ENCODE peak calls at places on chromosome 10, in eight cellular contexts. H is HT-29; S is psoas muscle; W is ACHN; V is PC-3; C is central memory CD4-positive, alpha-beta T cell; T is NCI-H345; A is IMR-90. N is an unnamed sample.

GRCh38 chr10:22986771-22987542 is 59.1 kb downstream of the ARMC3 start:
- DNase-seq in H (peak; percentile 56), S (no peak), W (peak; percentile 49), V (peak; percentile 62), C (no peak), T (peak; percentile 19), A (peak; percentile 38), N (no peak)

GRCh38 chr10:90306187-90306586 is 551.7 kb downstream of the HTR7 start:
- DNase-seq in H (peak; percentile 69), S (no peak), W (no peak), V (peak; percentile 86), C (no peak), T (no peak), A (peak; percentile 94), N (no peak)

GRCh38 chr10:86128360-86128759 is 238.2 kb downstream of the GRID1 start:
- DNase-seq in H (no peak), S (no peak), W (no peak), V (no peak), C (no peak), T (no peak), A (no peak), N (no peak)

GRCh38 chr10:76523798-76524231 is 1092.4 kb downstream of the LRMDA start:
- DNase-seq in H (no peak), S (no peak), W (no peak), V (no peak), C (no peak), T (no peak), A (no peak), N (no peak)

GRCh38 chr10:100009793-100010676 is at the start of gene DNMBP:
- DNase-seq in H (peak; percentile 79), S (peak; percentile 91), W (peak; percentile 89), V (peak; percentile 79), C (peak; percentile 75), T (peak; percentile 80), A (peak; percentile 79), N (peak; percentile 93)

GRCh38 chr10:59303018-59303417 is 59.3 kb downstream of the FAM13C start:
- DNase-seq in H (no peak), S (no peak), W (no peak), V (no peak), C (no peak), T (no peak), A (no peak), N (peak; percentile 68)

GRCh38 chr10:70549962-70550845 is 52.3 kb downstream of the PRF1 start:
- DNase-seq in H (peak; percentile 85), S (peak; percentile 55), W (peak; percentile 67), V (peak; percentile 91), C (peak; percentile 58), T (peak; percentile 45), A (peak; percentile 48), N (peak; percentile 74)

GRCh38 chr10:114271014-114271778 is 32.1 kb downstream of the VWA2 start:
- DNase-seq in H (peak; percentile 73), S (no peak), W (no peak), V (peak; percentile 61), C (no peak), T (no peak), A (no peak), N (no peak)

GRCh38 chr10:123620621-123621020 is 45.5 kb upstream of the GPR26 start:
- DNase-seq in H (no peak), S (no peak), W (no peak), V (no peak), C (no peak), T (no peak), A (no peak), N (no peak)

GRCh38 chr10:17758200-17758599 is 6.2 kb downstream of the TMEM236 start:
- DNase-seq in H (no peak), S (no peak), W (no peak), V (no peak), C (no peak), T (no peak), A (no peak), N (no peak)

GRCh38 chr10:35421553-35422178 is 85.4 kb downstream of the CCNY start:
- DNase-seq in H (no peak), S (no peak), W (peak; percentile 81), V (peak; percentile 99), C (no peak), T (no peak), A (peak; percentile 94), N (no peak)

GRCh38 chr10:61452655-61453641 is at the start of gene TMEM26:
- DNase-seq in H (no peak), S (peak; percentile 25), W (no peak), V (no peak), C (no peak), T (no peak), A (peak; percentile 30), N (peak; percentile 43)

GRCh38 chr10:100904903-100905302 is 7.9 kb upstream of the SLF2 start:
- DNase-seq in H (no peak), S (no peak), W (no peak), V (no peak), C (no peak), T (no peak), A (no peak), N (no peak)

GRCh38 chr10:26479766-26480492 is 41.8 kb downstream of the APBB1IP start:
- DNase-seq in H (no peak), S (no peak), W (no peak), V (no peak), C (peak; percentile 57), T (no peak), A (no peak), N (no peak)

GRCh38 chr10:129544205-129545202 is 77.5 kb downstream of the MGMT start:
- DNase-seq in H (no peak), S (no peak), W (no peak), V (no peak), C (no peak), T (no peak), A (no peak), N (no peak)

GRCh38 chr10:43044444-43045245 is 32.2 kb upstream of the RET start:
- DNase-seq in H (peak; percentile 10), S (no peak), W (no peak), V (no peak), C (no peak), T (no peak), A (no peak), N (no peak)

GRCh38 chr10:95401704-95402469 is 111.1 kb upstream of the PDLIM1 start:
- DNase-seq in H (no peak), S (no peak), W (no peak), V (peak; percentile 35), C (no peak), T (no peak), A (no peak), N (no peak)

GRCh38 chr10:111766464-111766863 is 417.1 kb downstream of the GPAM start:
- DNase-seq in H (no peak), S (no peak), W (no peak), V (no peak), C (no peak), T (no peak), A (no peak), N (no peak)

GRCh38 chr10:72790216-72790990 is 98.5 kb downstream of the MCU start:
- DNase-seq in H (no peak), S (no peak), W (no peak), V (peak; percentile 53), C (no peak), T (no peak), A (no peak), N (no peak)

GRCh38 chr10:116833986-116834760 is 15.1 kb upstream of the ENO4 start:
- DNase-seq in H (no peak), S (no peak), W (no peak), V (no peak), C (no peak), T (peak; percentile 30), A (no peak), N (no peak)

GRCh38 chr10:126087274-126087673 is 190.9 kb downstream of the FANK1 start:
- DNase-seq in H (no peak), S (no peak), W (no peak), V (no peak), C (no peak), T (no peak), A (no peak), N (no peak)

GRCh38 chr10:5590816-5591215 is 66.1 kb downstream of the CALML3 start:
- DNase-seq in H (no peak), S (no peak), W (no peak), V (no peak), C (no peak), T (no peak), A (no peak), N (no peak)

GRCh38 chr10:130014734-130015695 is 50.9 kb upstream of the EBF3 start:
- DNase-seq in H (no peak), S (no peak), W (no peak), V (no peak), C (no peak), T (no peak), A (no peak), N (no peak)

GRCh38 chr10:110273474-110273873 is 31.2 kb downstream of the SMNDC1 start:
- DNase-seq in H (no peak), S (peak; percentile 63), W (peak; percentile 76), V (peak; percentile 35), C (peak; percentile 34), T (no peak), A (peak; percentile 90), N (no peak)

GRCh38 chr10:4663162-4663992 is 162.6 kb upstream of the AKR1E2 start:
- DNase-seq in H (peak; percentile 97), S (peak; percentile 52), W (peak; percentile 98), V (peak; percentile 93), C (no peak), T (peak; percentile 85), A (peak; percentile 99), N (peak; percentile 74)

GRCh38 chr10:79442171-79443040 is 3.0 kb downstream of the ZCCHC24 start:
- DNase-seq in H (no peak), S (no peak), W (no peak), V (no peak), C (no peak), T (no peak), A (no peak), N (no peak)

GRCh38 chr10:99374526-99374925 is 45.4 kb downstream of the CNNM1 start:
- DNase-seq in H (no peak), S (no peak), W (no peak), V (peak; percentile 39), C (no peak), T (no peak), A (no peak), N (no peak)

GRCh38 chr10:105761861-105762260 is 1120.8 kb downstream of the SORCS3 start:
- DNase-seq in H (no peak), S (no peak), W (no peak), V (no peak), C (no peak), T (no peak), A (no peak), N (no peak)

GRCh38 chr10:13492493-13493180 is 36.2 kb downstream of the BEND7 start:
- DNase-seq in H (peak; percentile 14), S (no peak), W (no peak), V (no peak), C (no peak), T (no peak), A (no peak), N (no peak)

GRCh38 chr10:124004372-124004928 is 88.9 kb downstream of the CHST15 start:
- DNase-seq in H (no peak), S (no peak), W (no peak), V (no peak), C (no peak), T (no peak), A (no peak), N (no peak)

GRCh38 chr10:11345224-11346054 is 266.0 kb downstream of the USP6NL start:
- DNase-seq in H (peak; percentile 67), S (no peak), W (peak; percentile 4), V (peak; percentile 5), C (no peak), T (peak; percentile 65), A (no peak), N (no peak)

GRCh38 chr10:54067361-54067760 is 733.7 kb downstream of the PCDH15 start:
- DNase-seq in H (no peak), S (no peak), W (no peak), V (no peak), C (no peak), T (no peak), A (no peak), N (no peak)

GRCh38 chr10:117165557-117166419 is 27.7 kb upstream of the VAX1 start:
- DNase-seq in H (no peak), S (peak; percentile 30), W (peak; percentile 82), V (peak; percentile 63), C (no peak), T (peak; percentile 40), A (peak; percentile 33), N (peak; percentile 82)

GRCh38 chr10:132282667-132283603 is 24.8 kb downstream of the STK32C start:
- DNase-seq in H (no peak), S (peak; percentile 27), W (no peak), V (no peak), C (no peak), T (no peak), A (no peak), N (no peak)

N was measured in D341Med.